ENCODE peak calls at places on chromosome 3, in eight cellular contexts. Z is HT1080; J is caudate nucleus; P is stimulated activated CD4-positive, alpha-beta T cell treated with anti-CD3 and anti-CD28 coated beads, TNF-alpha, amount 100 ng/mL, for 4 hours; X is NCI-H1436; V is Ammon's horn; N is epithelial cell of esophagus; Y is psoas muscle. D is an unnamed sample.

GRCh38 chr3:112074616-112075497 is 11.3 kb upstream of the C3orf52 start:
- DNase-seq in Z (peak), J (no peak), P (no peak), X (no peak), V (no peak), N (peak), Y (no peak), D (peak)

GRCh38 chr3:51677358-51677757 is 6.3 kb downstream of the TEX264 start:
- DNase-seq in Z (no peak), J (no peak), P (no peak), X (no peak), V (no peak), N (no peak), Y (no peak), D (no peak)

GRCh38 chr3:169686874-169687273 is 23.4 kb upstream of the MECOM start:
- DNase-seq in Z (no peak), J (no peak), P (no peak), X (no peak), V (no peak), N (no peak), Y (no peak), D (no peak)

GRCh38 chr3:44132593-44132992 is 109.1 kb upstream of the TOPAZ1 start:
- DNase-seq in Z (no peak), J (no peak), P (no peak), X (no peak), V (no peak), N (no peak), Y (no peak), D (no peak)

GRCh38 chr3:151197981-151198767 is 4.8 kb downstream of the GPR171 start:
- DNase-seq in Z (no peak), J (no peak), P (no peak), X (no peak), V (no peak), N (no peak), Y (no peak), D (no peak)

GRCh38 chr3:27025718-27026117 is 343.5 kb downstream of the NEK10 start:
- DNase-seq in Z (peak), J (no peak), P (no peak), X (no peak), V (no peak), N (no peak), Y (no peak), D (no peak)

GRCh38 chr3:124652009-124652408 is 78.2 kb upstream of the UMPS start:
- DNase-seq in Z (no peak), J (no peak), P (no peak), X (no peak), V (no peak), N (no peak), Y (no peak), D (no peak)

GRCh38 chr3:59327324-59327939 is 277.6 kb upstream of the CFAP20DC start:
- DNase-seq in Z (peak), J (no peak), P (no peak), X (no peak), V (no peak), N (peak), Y (no peak), D (peak)

GRCh38 chr3:51156147-51156546 is 228.9 kb upstream of the MANF start:
- DNase-seq in Z (no peak), J (no peak), P (no peak), X (no peak), V (no peak), N (no peak), Y (no peak), D (no peak)

GRCh38 chr3:51963951-51964451 is 3.3 kb downstream of the PCBP4 start:
- DNase-seq in Z (no peak), J (no peak), P (no peak), X (no peak), V (peak), N (no peak), Y (peak), D (no peak)

GRCh38 chr3:13158871-13159270 is 85.6 kb upstream of the IQSEC1 start:
- DNase-seq in Z (no peak), J (no peak), P (no peak), X (no peak), V (no peak), N (no peak), Y (no peak), D (no peak)

GRCh38 chr3:52108302-52109232 is 45.7 kb downstream of the POC1A start:
- DNase-seq in Z (no peak), J (no peak), P (no peak), X (no peak), V (peak), N (no peak), Y (peak), D (no peak)

GRCh38 chr3:145035682-145036081 is 1064.1 kb downstream of the DIPK2A start:
- DNase-seq in Z (no peak), J (no peak), P (no peak), X (no peak), V (no peak), N (no peak), Y (no peak), D (no peak)

GRCh38 chr3:106457278-106458210 is 588.7 kb upstream of the CBLB start:
- DNase-seq in Z (peak), J (no peak), P (no peak), X (peak), V (peak), N (peak), Y (peak), D (peak)

GRCh38 chr3:130894130-130894872 is 417 bp downstream of the ATP2C1 start:
- DNase-seq in Z (peak), J (no peak), P (peak), X (peak), V (peak), N (peak), Y (peak), D (peak)